ENCODE peak calls at places on chromosome 4, in seven cellular contexts. L is WTC11, T is cardiac fibroblast, W is mucosa of descending colon, S is A549, G is esophagus muscularis mucosa, N is GM12865. X is an unnamed sample.

GRCh38 chr4:163748474-163748873 is 254.0 kb downstream of the TMA16 start:
- DNase-seq in L (no peak), T (no peak), W (no peak), S (no peak), G (no peak), N (no peak), X (no peak)

GRCh38 chr4:93444860-93445259 is 383.7 kb upstream of the ATOH1 start:
- DNase-seq in L (no peak), T (no peak), W (no peak), S (no peak), G (no peak), N (no peak), X (no peak)

GRCh38 chr4:89492476-89493110 is 185.0 kb upstream of the GPRIN3 start:
- DNase-seq in L (no peak), T (peak; percentile 90), W (no peak), S (no peak), G (no peak), N (no peak), X (no peak)

GRCh38 chr4:17580969-17581368 is 4.0 kb downstream of the LAP3 start:
- DNase-seq in L (no peak), T (peak; percentile 83), W (no peak), S (no peak), G (no peak), N (no peak), X (no peak)

GRCh38 chr4:10571896-10572295 is 112.7 kb downstream of the CLNK start:
- DNase-seq in L (no peak), T (no peak), W (no peak), S (no peak), G (no peak), N (no peak), X (no peak)

GRCh38 chr4:139266583-139267257 is 13.3 kb downstream of the MGARP start:
- DNase-seq in L (no peak), T (peak; percentile 56), W (peak; percentile 75), S (peak; percentile 64), G (no peak), N (peak; percentile 98), X (peak; percentile 88)

GRCh38 chr4:89164400-89164799 is 53.1 kb downstream of the TIGD2 start:
- DNase-seq in L (no peak), T (no peak), W (no peak), S (no peak), G (no peak), N (no peak), X (no peak)

GRCh38 chr4:86106475-86106874 is 253.4 kb downstream of the MAPK10 start:
- DNase-seq in L (no peak), T (peak; percentile 5), W (no peak), S (no peak), G (no peak), N (no peak), X (no peak)

GRCh38 chr4:72031868-72032619 is at the start of gene NPFFR2:
- DNase-seq in L (peak; percentile 78), T (peak; percentile 33), W (no peak), S (no peak), G (no peak), N (no peak), X (no peak)

GRCh38 chr4:184953421-184953820 is 64.9 kb upstream of the HELT start:
- DNase-seq in L (no peak), T (no peak), W (no peak), S (no peak), G (peak; percentile 7), N (no peak), X (no peak)

GRCh38 chr4:41935652-41936021 is 408 bp downstream of the TMEM33 start:
- DNase-seq in L (no peak), T (peak; percentile 35), W (no peak), S (peak; percentile 8), G (no peak), N (peak; percentile 37), X (peak; percentile 34)

GRCh38 chr4:94256833-94257232 is 49.2 kb downstream of the SMARCAD1 start:
- DNase-seq in L (no peak), T (peak; percentile 14), W (no peak), S (no peak), G (no peak), N (no peak), X (no peak)

GRCh38 chr4:94339779-94340178 is 2.9 kb downstream of the HPGDS start:
- DNase-seq in L (no peak), T (no peak), W (no peak), S (no peak), G (no peak), N (peak; percentile 50), X (no peak)

GRCh38 chr4:2252530-2252924 is 9.4 kb downstream of the MXD4 start:
- DNase-seq in L (no peak), T (no peak), W (no peak), S (no peak), G (peak; percentile 17), N (no peak), X (no peak)

GRCh38 chr4:186651181-186651603 is 72.5 kb downstream of the FAT1 start:
- DNase-seq in L (no peak), T (no peak), W (no peak), S (no peak), G (no peak), N (no peak), X (no peak)

GRCh38 chr4:165751882-165752281 is 121.2 kb upstream of the TLL1 start:
- DNase-seq in L (no peak), T (no peak), W (no peak), S (no peak), G (no peak), N (no peak), X (no peak)
- TF ChIP-seq CTCF in L (no peak), T (no peak), W (no peak), S (no peak), G (no peak), N (no peak), X (no peak)

DNA sequence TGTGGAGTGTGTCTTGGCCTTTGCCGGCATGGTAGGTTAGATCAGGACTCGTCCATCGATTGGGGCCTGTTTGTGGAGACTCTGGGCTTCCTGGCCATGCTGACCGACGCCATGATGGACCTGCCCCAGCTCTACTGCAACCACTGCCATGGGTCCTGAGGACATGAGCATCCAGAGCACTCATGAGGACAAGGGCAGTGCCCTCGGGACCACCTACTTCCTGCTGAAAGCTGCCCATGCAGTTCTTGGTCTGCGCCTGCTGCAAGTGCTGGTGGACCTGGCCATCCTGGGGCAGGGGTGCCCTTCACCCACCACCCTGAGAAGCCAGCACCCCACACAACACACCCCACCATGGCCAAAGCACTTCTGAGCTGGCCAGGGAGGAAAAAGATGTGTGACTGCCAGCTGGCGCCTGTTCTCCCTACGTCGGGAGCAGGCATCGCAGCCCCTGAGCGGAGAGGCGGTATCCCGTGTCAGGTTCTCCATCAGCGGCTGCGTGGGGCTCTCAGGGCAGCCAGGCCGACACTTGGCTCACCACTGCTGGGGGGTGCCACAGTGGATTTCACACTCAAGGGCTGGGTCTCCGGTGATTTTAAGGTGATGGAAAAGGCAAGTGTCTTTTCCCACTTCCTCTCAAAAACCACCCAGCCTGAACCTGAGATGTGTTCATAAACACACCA is 106.4 kb downstream of the SCD5 start:
- DNase-seq in L (no peak), T (no peak), W (no peak), S (no peak), G (peak; percentile 75), N (no peak), X (no peak)
- TF ChIP-seq CTCF in L (no peak), T (no peak), W (no peak), S (no peak), G (no peak), N (no peak), X (no peak)

DNA sequence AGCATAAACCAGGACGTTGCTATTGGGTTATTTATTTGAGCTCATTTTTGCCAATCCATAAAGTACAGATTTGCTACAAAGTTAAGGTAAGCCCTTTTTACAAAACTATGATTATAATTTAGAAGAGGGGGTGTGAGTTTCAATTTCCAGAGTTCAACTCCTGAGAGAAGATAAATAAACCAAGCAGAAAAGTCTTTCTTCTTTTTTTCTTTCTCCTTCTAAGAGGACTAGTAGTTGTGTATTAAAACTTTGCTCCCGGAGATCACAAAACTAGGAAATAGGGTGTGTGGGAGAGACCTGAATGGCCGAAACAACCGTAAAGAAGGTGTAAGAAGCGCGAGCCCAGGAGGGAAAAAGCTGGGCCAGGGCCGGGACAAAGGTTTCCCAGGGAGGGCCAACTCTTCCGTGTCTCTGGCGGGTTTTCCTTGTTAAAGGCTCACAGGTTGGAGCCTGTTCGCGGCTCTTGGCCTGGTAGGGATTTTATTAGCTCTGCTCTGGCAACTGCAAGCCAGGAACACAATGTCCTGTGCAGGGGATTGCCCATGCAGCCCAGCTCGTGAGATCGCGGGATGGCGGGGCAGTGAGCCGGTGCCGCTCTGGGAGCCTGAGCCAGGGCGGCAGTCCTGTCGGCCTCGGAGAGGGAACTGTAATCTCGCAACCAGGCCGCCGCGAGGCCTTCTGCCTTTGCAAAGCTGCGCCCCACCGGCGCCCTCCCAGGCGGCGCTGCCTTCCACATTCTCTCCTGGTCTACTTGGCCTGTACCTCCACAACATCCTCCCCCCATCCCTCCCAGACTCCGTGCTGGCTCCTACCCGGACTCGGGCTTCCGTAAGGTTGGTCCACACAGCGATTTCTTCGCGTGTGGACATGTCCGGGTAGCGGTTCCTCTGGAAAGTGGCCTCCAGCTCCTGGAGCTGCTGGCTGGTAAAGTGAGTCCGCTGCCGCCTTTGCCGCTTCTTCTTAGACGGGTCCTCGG is 2.2 kb downstream of the PITX2 start:
- DNase-seq in L (peak; percentile 82), T (no peak), W (peak; percentile 67), S (no peak), G (no peak), N (peak; percentile 21), X (no peak)
- TF ChIP-seq CTCF in L (no peak), T (no peak), W (no peak), S (no peak), G (no peak), N (no peak), X (no peak)

GRCh38 chr4:81257841-81258240 is 42.8 kb upstream of the PRKG2 start:
- DNase-seq in L (no peak), T (no peak), W (no peak), S (no peak), G (no peak), N (no peak), X (no peak)

GRCh38 chr4:81256059-81256635 is 41.1 kb upstream of the PRKG2 start:
- DNase-seq in L (no peak), T (no peak), W (no peak), S (no peak), G (no peak), N (no peak), X (no peak)

GRCh38 chr4:81257021-81257420 is 42.0 kb upstream of the PRKG2 start:
- DNase-seq in L (no peak), T (peak; percentile 77), W (no peak), S (no peak), G (no peak), N (no peak), X (no peak)

GRCh38 chr4:81259151-81259550 is 44.1 kb upstream of the PRKG2 start:
- DNase-seq in L (no peak), T (no peak), W (no peak), S (no peak), G (no peak), N (no peak), X (no peak)

DNA sequence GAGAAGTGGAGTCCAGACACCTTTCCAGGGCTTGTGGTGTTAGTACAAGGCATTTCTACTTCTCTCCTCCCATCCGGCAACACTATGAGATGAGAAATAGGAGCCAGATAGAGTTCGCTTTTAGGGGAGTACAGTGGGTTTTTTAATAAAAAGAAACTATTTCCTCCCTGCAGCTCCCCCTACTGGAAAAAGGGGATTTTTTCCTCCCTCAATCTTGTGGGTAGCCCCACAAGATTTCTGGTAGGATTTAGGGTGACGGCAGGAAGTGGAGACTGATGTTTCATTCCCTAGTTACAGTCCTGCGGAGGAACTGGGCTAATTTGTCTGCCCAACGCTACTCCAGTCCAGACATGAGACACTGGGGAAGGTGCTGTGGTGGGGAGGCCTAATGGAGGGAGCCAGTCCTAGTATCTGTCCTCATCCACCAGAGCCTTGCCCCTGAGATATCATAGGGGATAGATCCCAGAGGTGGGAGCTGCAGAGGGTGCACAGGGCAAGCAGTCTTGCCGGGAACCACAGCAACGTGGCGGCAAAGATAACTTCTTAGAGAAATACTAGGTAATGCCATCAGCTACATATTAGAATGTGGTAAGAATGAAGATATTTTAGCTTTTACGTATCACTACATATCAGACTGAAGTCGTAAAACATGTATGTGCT is 45.6 kb upstream of the PRKG2 start:
- DNase-seq in L (peak; percentile 14), T (peak; percentile 28), W (no peak), S (no peak), G (no peak), N (no peak), X (no peak)
- TF ChIP-seq CTCF in L (peak; percentile 40), T (peak; percentile 51), W (no peak), S (peak; percentile 18), G (peak; percentile 52), N (peak; percentile 26), X (peak; percentile 4)

X was measured in GM10248.